ENCODE peak calls at places on chromosome 3, in seven cellular contexts. H is OCI-LY7, F is neural progenitor cell, N is GM23338, V is hepatocyte, C is HCT116, T is MM.1S. J is an unnamed sample.

GRCh38 chr3:13598926-13599886 is 50.3 kb downstream of the FBLN2 start:
- DNase-seq in F (no peak), V (no peak), C (no peak), N (peak), T (no peak), H (no peak), J (peak)

GRCh38 chr3:86782271-86782670 is 208.7 kb downstream of the VGLL3 start:
- DNase-seq in C (no peak), N (no peak), F (no peak), H (no peak), V (no peak), T (no peak), J (no peak)

GRCh38 chr3:43709022-43709421 is 18.3 kb downstream of the ABHD5 start:
- DNase-seq in F (no peak), V (no peak), H (no peak), N (no peak), C (no peak), T (no peak), J (peak)

GRCh38 chr3:170055209-170055608 is 17.4 kb downstream of the GPR160 start:
- DNase-seq in V (no peak), F (no peak), C (no peak), N (no peak), T (peak), H (peak), J (peak)

GRCh38 chr3:43796041-43796596 is 105.4 kb downstream of the ABHD5 start:
- DNase-seq in V (no peak), C (no peak), H (no peak), T (no peak), N (no peak), F (no peak), J (peak)

GRCh38 chr3:190059242-190059590 is 61.5 kb downstream of the P3H2 start:
- DNase-seq in T (no peak), N (no peak), F (no peak), C (no peak), H (no peak), V (no peak), J (no peak)

GRCh38 chr3:170420307-170420821 is 1.7 kb downstream of the CLDN11 start:
- DNase-seq in C (no peak), T (no peak), F (peak), N (peak), H (no peak), V (peak), J (no peak)

GRCh38 chr3:135576786-135577185 is 388.7 kb upstream of the PPP2R3A start:
- DNase-seq in F (no peak), C (no peak), H (no peak), V (no peak), N (no peak), T (no peak), J (no peak)

GRCh38 chr3:141972394-141972793 is 96.0 kb downstream of the ATP1B3 start:
- DNase-seq in V (no peak), C (no peak), F (no peak), H (no peak), N (no peak), T (no peak), J (no peak)

GRCh38 chr3:66997560-66998074 is 490 bp upstream of the KBTBD8 start:
- DNase-seq in C (no peak), N (no peak), F (no peak), H (no peak), V (no peak), T (peak), J (no peak)

GRCh38 chr3:122055215-122055614 is at the start of gene CD86:
- DNase-seq in V (no peak), H (peak), C (no peak), T (no peak), F (no peak), N (no peak), J (no peak)

GRCh38 chr3:150745832-150746231 is 17.1 kb downstream of the SIAH2 start:
- DNase-seq in F (no peak), N (no peak), T (no peak), C (no peak), H (no peak), V (no peak), J (no peak)

GRCh38 chr3:17579289-17580031 is 163.0 kb downstream of the TBC1D5 start:
- DNase-seq in F (no peak), H (no peak), N (no peak), T (peak), C (no peak), V (no peak), J (no peak)

GRCh38 chr3:117019082-117019713 is 309.6 kb downstream of the TUSC7 start:
- DNase-seq in V (peak), N (peak), H (peak), C (no peak), T (peak), F (peak), J (peak)

GRCh38 chr3:178690571-178690970 is 154.3 kb downstream of the KCNMB2 start:
- DNase-seq in H (no peak), V (no peak), C (no peak), N (no peak), F (no peak), T (peak), J (no peak)

GRCh38 chr3:188680189-188680588 is 491.6 kb upstream of the TPRG1 start:
- DNase-seq in N (no peak), V (no peak), T (no peak), F (no peak), C (no peak), H (no peak), J (no peak)

GRCh38 chr3:163587342-163587741 is 1491.0 kb downstream of the SI start:
- DNase-seq in H (no peak), N (no peak), F (no peak), V (no peak), C (no peak), T (no peak), J (peak)

GRCh38 chr3:44954962-44955361 is 21.0 kb downstream of the ZDHHC3 start:
- DNase-seq in N (no peak), F (no peak), T (no peak), C (no peak), V (peak), H (peak), J (peak)

GRCh38 chr3:30555968-30556367 is 50.4 kb upstream of the TGFBR2 start:
- DNase-seq in N (no peak), H (no peak), T (no peak), F (no peak), C (no peak), V (no peak), J (no peak)

GRCh38 chr3:110362756-110363155 is 708.9 kb upstream of the NECTIN3 start:
- DNase-seq in V (no peak), N (no peak), T (no peak), F (no peak), C (no peak), H (no peak), J (no peak)

GRCh38 chr3:127339943-127340861 is 52.4 kb upstream of the PRR20G start:
- DNase-seq in N (peak), C (no peak), H (no peak), F (peak), V (no peak), T (peak), J (no peak)

GRCh38 chr3:123152656-123153055 is 49.1 kb upstream of the SEC22A start:
- DNase-seq in C (no peak), N (no peak), V (no peak), F (peak), H (peak), T (no peak), J (no peak)

GRCh38 chr3:16366581-16366980 is 101.6 kb downstream of the OXNAD1 start:
- DNase-seq in F (no peak), V (no peak), H (peak), N (peak), T (no peak), C (no peak), J (no peak)

GRCh38 chr3:38834110-38834509 is 18.1 kb upstream of the SCN10A start:
- DNase-seq in C (peak), N (peak), V (peak), T (peak), F (peak), H (no peak), J (peak)

GRCh38 chr3:5162102-5162501 is 25.4 kb upstream of the EDEM1 start:
- DNase-seq in C (peak), V (no peak), H (no peak), F (peak), T (no peak), N (no peak), J (peak)

GRCh38 chr3:62669161-62669560 is 206.1 kb downstream of the CADPS start:
- DNase-seq in H (no peak), N (no peak), F (peak), C (no peak), T (no peak), V (no peak), J (no peak)

GRCh38 chr3:196238612-196239190 is 22.4 kb downstream of the SLC51A start:
- DNase-seq in H (no peak), T (no peak), N (no peak), C (no peak), F (no peak), V (no peak), J (no peak)

GRCh38 chr3:152438706-152439105 is 170.0 kb downstream of the MBNL1 start:
- DNase-seq in H (no peak), F (no peak), C (no peak), T (no peak), V (no peak), N (no peak), J (no peak)

GRCh38 chr3:152434142-152434541 is 165.4 kb downstream of the MBNL1 start:
- DNase-seq in T (no peak), V (no peak), F (no peak), N (no peak), H (no peak), C (no peak), J (no peak)

GRCh38 chr3:152438181-152438580 is 169.5 kb downstream of the MBNL1 start:
- DNase-seq in F (no peak), T (no peak), N (no peak), V (no peak), H (no peak), C (no peak), J (peak)

GRCh38 chr3:152436707-152437615 is 168.2 kb downstream of the MBNL1 start:
- DNase-seq in F (no peak), T (no peak), N (no peak), C (no peak), V (no peak), H (no peak), J (no peak)
- H3K4me3 ChIP-seq in F (no peak), T (no peak), N (no peak), C (no peak), V (no peak), H (no peak), J (no peak)

DNA sequence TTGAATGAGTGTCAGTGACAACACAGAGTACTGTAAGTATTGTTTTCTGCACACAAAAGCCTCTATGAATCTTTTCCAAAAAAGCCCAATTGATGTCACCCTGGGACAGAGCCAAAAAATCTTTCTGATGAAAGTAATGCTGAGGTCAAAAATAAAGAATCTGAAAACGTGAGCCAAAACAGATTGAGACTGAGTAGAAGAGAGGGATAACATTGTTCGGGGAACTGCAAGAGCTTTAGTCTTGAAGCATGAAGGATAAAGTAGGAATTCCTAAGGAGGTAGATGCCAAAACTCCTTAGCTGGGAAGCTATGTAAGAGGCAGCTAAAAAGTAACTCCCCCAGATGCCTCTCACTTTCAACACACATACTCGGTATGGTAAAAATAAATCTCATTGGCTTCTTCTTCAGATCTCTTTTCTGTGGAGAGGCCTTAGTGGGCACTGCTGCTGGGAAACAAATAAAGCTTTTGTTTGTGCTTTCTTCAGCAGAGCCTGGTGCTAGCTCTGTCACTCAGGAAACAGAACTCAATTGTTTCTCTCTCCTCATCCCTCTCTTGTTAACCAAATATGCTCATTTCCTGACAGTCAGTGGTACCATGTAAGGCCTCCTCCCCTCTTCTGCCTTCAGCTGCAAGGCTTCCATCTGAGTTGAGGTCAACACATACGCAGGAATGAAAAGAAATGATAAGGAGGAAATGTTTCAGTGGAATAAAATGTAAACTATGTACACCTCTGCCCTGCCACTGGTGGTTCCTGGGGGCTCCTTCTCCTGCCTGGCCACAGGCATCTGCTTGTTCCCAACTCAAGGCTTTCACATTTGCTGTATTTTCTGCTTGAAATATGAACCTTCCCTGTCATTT is 58.1 kb downstream of the CD200 start:
- DNase-seq in C (no peak), H (no peak), F (peak), T (no peak), N (peak), V (peak), J (peak)
- TF ChIP-seq EZH2phosphoT487 in C (no peak), H (no peak), F (no peak), T (no peak), N (no peak), V (no peak), J (no peak)

GRCh38 chr3:71006810-71007785 is 576.4 kb downstream of the FOXP1 start:
- DNase-seq in F (peak), V (peak), N (peak), C (no peak), T (peak), H (peak), J (peak)
- TF ChIP-seq CTCF in F (peak), V (peak), N (peak), C (peak), T (peak), H (peak), J (peak)

GRCh38 chr3:15347104-15347736 is 14.8 kb upstream of the SH3BP5 start:
- DNase-seq in T (peak), N (no peak), C (no peak), H (no peak), V (no peak), F (no peak), J (no peak)
- H3K4me3 ChIP-seq in T (no peak), N (no peak), C (no peak), H (no peak), V (no peak), F (no peak), J (no peak)

GRCh38 chr3:36709281-36709680 is 55.1 kb downstream of the DCLK3 start:
- DNase-seq in T (no peak), V (no peak), F (no peak), C (no peak), N (no peak), H (no peak), J (no peak)

GRCh38 chr3:36705015-36705414 is 59.3 kb downstream of the DCLK3 start:
- DNase-seq in F (no peak), H (no peak), V (no peak), T (no peak), N (no peak), C (no peak), J (no peak)

GRCh38 chr3:36709826-36710365 is 54.5 kb downstream of the DCLK3 start:
- DNase-seq in C (no peak), N (no peak), F (no peak), V (no peak), T (no peak), H (no peak), J (no peak)

GRCh38 chr3:36710606-36711005 is 53.7 kb downstream of the DCLK3 start:
- DNase-seq in H (no peak), V (no peak), C (no peak), T (no peak), F (no peak), N (no peak), J (no peak)

GRCh38 chr3:36707623-36708409 is 56.5 kb downstream of the DCLK3 start:
- DNase-seq in N (peak), T (peak), V (no peak), C (peak), H (peak), F (no peak), J (peak)
- TF ChIP-seq EZH2phosphoT487 in N (no peak), T (no peak), V (no peak), C (no peak), H (no peak), F (no peak), J (no peak)

DNA sequence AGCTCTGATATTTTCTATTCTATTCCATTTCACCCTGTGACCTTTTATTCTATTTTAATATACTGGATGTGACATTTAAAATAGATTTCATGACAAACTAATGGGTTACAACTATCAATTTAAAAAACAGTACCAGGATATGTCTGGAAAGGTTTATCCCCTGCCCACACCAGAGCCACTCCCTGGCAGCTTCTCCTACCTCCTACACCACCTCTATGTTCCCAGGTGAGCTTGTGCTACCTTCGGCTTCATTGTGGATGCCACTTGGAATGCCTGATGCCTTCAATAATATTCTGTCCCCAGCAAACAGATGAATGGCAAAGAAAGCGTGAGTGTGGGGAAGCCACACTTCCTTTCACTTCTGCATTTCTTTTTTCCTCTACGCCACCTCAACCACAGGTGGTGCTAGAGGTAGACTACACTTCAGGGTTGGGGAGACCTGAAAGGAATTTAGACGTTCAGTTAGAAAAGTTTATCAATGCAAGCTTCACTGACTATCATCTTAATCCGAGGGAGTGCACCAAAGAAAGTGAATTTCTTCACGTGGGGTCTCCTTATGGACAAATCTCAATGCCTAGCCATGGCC is 213.0 kb downstream of the SSR3 start:
- DNase-seq in C (no peak), V (no peak), T (peak), N (peak), H (peak), F (no peak), J (no peak)
- TF ChIP-seq CTCF in C (no peak), V (no peak), T (peak), N (peak), H (peak), F (no peak), J (no peak)

GRCh38 chr3:158103131-158103955 is 2.9 kb downstream of the SHOX2 start:
- DNase-seq in N (peak), T (no peak), F (peak), V (peak), H (no peak), C (no peak), J (no peak)
- H3K4me3 ChIP-seq in N (peak), T (no peak), F (peak), V (no peak), H (no peak), C (no peak), J (no peak)